ENCODE peak calls at places on chromosomes 3 and 15, in five cellular contexts. S, I, X, Q and B are unnamed samples.
A peak's percentile ranks its signal among the peaks of the same experiment; 100 is the strongest.

GRCh38 chr15:58690703-58691102 is 58.8 kb downstream of the ADAM10 start:
- DNase-seq in S (no peak), I (no peak), X (no peak), Q (no peak), B (no peak)

GRCh38 chr3:183537295-183537730 is 18.2 kb downstream of the KLHL6 start:
- DNase-seq in S (no peak), I (no peak), X (peak; percentile 85), Q (no peak), B (no peak)

GRCh38 chr3:127688416-127689265 is 15.9 kb downstream of the ABTB1 start:
- DNase-seq in S (no peak), I (no peak), X (no peak), Q (no peak), B (no peak)

GRCh38 chr15:64985382-64986033 is 4.2 kb downstream of the SPG21 start:
- DNase-seq in S (no peak), I (no peak), X (peak; percentile 64), Q (no peak), B (no peak)

GRCh38 chr3:133872781-133873180 is 22.9 kb downstream of the RAB6B start:
- DNase-seq in S (no peak), I (no peak), X (no peak), Q (no peak), B (no peak)

GRCh38 chr3:140122183-140122582 is 187.2 kb downstream of the CLSTN2 start:
- DNase-seq in S (no peak), I (no peak), X (no peak), Q (no peak), B (no peak)

GRCh38 chr15:27645672-27646071 is 453.4 kb downstream of the OCA2 start:
- DNase-seq in S (no peak), I (no peak), X (no peak), Q (no peak), B (no peak)

GRCh38 chr15:35168464-35168863 is 83.4 kb upstream of the NANOGP8 start:
- DNase-seq in S (no peak), I (no peak), X (no peak), Q (no peak), B (peak; percentile 49)

GRCh38 chr15:41873711-41874110 is 20.1 kb downstream of the SPTBN5 start:
- DNase-seq in S (no peak), I (no peak), X (no peak), Q (no peak), B (no peak)

DNA sequence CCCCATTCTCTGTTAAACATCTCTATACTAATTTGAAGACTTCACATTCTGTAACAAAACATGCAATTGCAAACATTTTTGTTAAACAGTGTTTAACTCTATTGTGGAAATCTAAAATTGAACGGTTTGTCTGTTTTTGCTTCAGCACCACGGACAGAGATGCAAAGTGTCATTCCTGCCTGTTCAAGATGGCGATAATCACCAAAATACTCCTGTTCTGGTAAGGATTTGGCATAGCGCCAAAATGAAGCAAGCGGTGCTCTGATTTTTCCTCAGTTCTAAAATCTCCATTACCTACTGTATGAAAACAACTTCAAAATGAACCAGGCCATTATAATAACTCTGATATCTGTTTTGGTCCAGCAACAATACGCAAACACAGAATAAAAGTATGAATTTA is 129.7 kb upstream of the TUSC7 start:
- DNase-seq in S (no peak), I (no peak), X (no peak), Q (no peak), B (no peak)
- TF ChIP-seq GABPA in S (no peak), I (no peak), X (no peak), Q (no peak), B (no peak)

DNA sequence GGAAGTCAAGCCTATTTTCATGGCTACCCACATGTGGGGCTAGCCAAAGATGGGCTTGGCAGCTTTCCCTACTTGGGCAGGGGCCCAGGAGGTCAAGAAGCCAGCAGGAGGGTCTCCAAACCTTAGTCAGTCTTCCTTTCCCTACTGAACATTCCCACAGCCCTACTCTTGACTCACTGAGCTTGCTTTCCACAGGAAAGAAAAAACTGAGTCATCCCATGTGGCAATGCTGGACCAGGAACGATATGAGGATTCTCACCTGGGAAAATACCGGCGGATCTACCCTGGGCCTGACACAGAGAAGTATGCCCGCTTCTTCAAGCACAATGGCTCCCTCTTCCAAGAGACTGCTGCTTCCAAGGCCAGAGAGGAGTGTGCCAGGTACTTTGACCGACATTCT is 3.7 kb upstream of the NGRN start:
- DNase-seq in S (no peak), I (no peak), X (no peak), Q (no peak), B (no peak)
- TF ChIP-seq GABPA in S (no peak), I (no peak), X (no peak), Q (no peak), B (no peak)

GRCh38 chr3:46091971-46092703 is 64.9 kb upstream of the XCR1 start:
- DNase-seq in S (no peak), I (no peak), X (peak; percentile 65), Q (no peak), B (no peak)

GRCh38 chr3:46090161-46090591 is 62.9 kb upstream of the XCR1 start:
- DNase-seq in S (no peak), I (no peak), X (no peak), Q (no peak), B (no peak)

GRCh38 chr3:46091046-46091445 is 63.8 kb upstream of the XCR1 start:
- DNase-seq in S (no peak), I (no peak), X (no peak), Q (no peak), B (no peak)

GRCh38 chr3:46087871-46088270 is 60.6 kb upstream of the XCR1 start:
- DNase-seq in S (no peak), I (no peak), X (no peak), Q (no peak), B (no peak)

DNA sequence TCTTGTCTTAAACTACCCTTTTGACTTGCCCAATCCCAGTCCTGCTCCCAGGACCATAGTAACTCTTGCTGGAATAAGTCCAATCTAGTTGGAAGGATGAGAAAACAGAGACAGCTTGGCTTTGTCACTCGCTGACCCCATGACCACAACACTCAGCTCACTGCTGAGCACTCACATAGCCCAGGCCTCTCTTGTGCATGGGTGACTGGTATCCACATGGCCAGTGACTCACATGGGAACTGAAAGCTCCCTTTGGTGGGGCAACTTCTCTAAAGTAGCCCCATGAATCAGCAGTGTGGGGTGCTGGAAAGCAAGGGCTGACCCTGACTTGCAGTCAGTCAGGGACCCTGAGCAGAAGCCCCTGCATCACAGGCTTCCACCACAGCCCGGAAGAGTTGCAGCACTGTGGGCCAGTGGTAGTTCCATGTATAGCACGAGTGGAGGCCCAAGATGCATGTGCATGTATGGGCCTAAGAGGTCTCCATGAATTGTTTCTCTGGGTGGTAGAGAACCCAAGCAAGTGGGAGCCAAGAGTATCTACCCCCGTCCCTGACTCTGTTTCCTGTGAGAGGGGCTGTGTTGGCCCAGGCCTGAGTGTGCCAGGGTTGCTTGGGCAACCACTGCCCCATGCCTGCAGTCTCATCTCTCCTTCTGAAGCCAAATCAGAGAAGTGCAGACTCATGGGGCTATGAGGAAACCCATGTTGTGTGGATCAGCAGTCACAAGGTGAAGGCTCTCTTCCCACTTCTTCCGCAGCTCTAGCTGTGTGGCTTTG is 62.1 kb upstream of the XCR1 start:
- DNase-seq in S (no peak), I (peak; percentile 78), X (peak; percentile 99), Q (no peak), B (no peak)
- TF ChIP-seq GABPA in S (no peak), I (no peak), X (no peak), Q (no peak), B (no peak)

DNA sequence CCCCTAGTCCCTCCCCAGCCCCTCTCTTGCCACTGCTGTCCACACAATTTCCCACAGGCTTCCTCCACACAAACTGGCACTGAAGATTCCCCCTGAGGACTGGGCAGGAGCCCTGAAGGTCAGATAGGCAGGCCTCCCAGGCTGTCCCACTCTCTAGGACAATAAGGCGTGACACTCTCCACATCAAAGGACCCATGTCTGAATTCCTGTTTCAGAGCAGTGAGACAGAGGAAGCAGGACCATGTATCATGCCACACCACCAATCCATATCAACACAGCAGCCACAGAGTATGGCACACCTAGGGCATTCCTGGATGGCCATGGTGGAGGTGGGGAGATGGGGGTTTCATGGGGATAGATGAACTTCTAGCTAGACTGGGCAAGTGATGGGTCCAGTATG is 13.8 kb upstream of the CCR1 start:
- DNase-seq in S (no peak), I (no peak), X (no peak), Q (no peak), B (no peak)
- TF ChIP-seq GABPA in S (no peak), I (no peak), X (no peak), Q (no peak), B (no peak)

GRCh38 chr3:194928183-194928736 is 242.6 kb downstream of the FAM43A start:
- DNase-seq in S (no peak), I (no peak), X (no peak), Q (no peak), B (no peak)
- TF ChIP-seq GABPA in S (no peak), I (no peak), X (no peak), Q (no peak), B (no peak)

DNA sequence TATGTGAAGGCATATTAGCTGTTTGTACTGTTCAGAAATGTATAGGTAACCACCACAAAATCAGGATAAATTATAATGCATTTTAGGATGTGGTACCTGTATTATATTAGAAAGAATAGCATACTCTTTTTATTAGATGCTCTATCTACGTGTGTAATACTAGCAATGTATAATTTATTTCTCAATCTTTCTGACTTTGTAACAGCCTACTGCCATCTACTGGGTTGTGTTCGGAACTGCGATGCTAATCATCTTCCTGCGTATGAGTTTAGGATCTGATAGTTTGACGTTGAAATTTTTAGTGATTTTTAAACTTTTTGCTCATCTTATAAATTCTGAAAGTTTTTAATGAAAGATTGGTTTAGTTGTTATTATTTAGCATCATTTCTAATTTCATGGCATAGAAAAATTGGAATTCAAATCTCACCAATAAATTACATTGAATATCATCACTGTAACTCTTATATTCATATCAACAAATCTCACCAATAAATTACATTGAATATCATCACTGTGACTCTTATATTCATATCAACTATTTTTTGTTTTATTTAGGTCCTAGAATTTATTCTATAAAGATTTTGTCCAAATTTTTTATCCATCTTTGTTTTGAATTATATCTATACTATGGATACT is 322.7 kb upstream of the ZNF717 start:
- DNase-seq in S (no peak), I (no peak), X (peak; percentile 2), Q (peak; percentile 48), B (peak; percentile 1)
- TF ChIP-seq GABPA in S (no peak), I (no peak), X (no peak), Q (no peak), B (no peak)

DNA sequence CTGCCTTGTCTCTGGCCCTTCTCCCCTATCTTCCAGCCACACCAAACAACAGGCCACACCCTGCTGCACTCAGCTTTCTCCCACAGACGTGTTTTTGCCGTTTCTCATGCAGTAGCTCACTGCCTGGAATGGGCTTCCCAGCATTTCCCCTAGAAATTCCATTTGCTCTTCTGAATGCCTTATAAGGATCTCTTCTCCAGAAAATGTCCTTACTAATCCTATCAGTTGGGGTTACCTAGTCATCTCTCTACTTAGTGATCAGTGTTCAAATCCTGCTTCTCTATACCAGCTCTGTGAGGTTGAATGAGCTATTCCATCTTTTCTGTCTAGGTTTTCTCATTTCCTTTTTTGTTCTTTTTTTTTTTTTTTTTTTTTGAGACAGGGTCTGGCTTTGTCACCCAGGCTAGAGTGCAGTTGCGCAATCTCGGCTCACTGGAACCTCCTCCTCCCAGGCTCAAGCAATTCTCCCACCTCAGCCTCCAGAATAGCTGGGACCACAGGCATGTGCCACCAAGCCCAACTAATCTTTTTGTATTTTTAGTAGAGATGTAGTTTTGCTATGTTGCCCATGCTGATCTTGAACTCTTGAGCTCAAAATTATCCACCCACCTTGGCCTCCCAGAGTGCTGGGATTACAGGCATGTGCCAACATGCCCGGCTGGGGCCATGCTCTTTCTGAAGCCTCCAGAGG is 98.2 kb upstream of the CHD2 start:
- DNase-seq in S (no peak), I (no peak), X (no peak), Q (no peak), B (peak; percentile 47)
- TF ChIP-seq GABPA in S (no peak), I (no peak), X (no peak), Q (no peak), B (no peak)